ENCODE peak calls at places on chromosome 14, in eight cellular contexts. X is fibroblast of lung, J is upper lobe of left lung, K is left lung, Q is pancreas, O is K562, T is WERI-Rb-1, A is HepG2. G is an unnamed sample. For H3K9me3 and H3K36me3, the result is how much of the 10 kb centered on the place peaks cover.

GRCh38 chr14:21506557-21506956 is 4.6 kb downstream of the METTL3 start:
- DNase-seq in J (no peak), Q (no peak), O (no peak), A (no peak), X (no peak), K (no peak), T (no peak), G (no peak)

GRCh38 chr14:101480022-101480746 is 81.1 kb upstream of the DIO3 start:
- DNase-seq in Q (peak), X (no peak), K (no peak), O (no peak), T (peak), J (no peak), A (no peak), G (no peak)

GRCh38 chr14:65840118-65840751 is 427.7 kb downstream of the FUT8 start:
- DNase-seq in X (no peak), O (peak), A (no peak), Q (no peak), J (no peak), K (peak), T (no peak), G (no peak)

GRCh38 chr14:33369972-33370371 is 431.3 kb downstream of the NPAS3 start:
- DNase-seq in X (no peak), O (no peak), K (no peak), Q (no peak), A (no peak), J (no peak), T (no peak), G (no peak)

GRCh38 chr14:62162998-62163589 is 400.9 kb downstream of the SNAPC1 start:
- DNase-seq in Q (no peak), O (peak), J (no peak), A (peak), X (peak), T (peak), K (no peak), G (no peak)

GRCh38 chr14:23297096-23297495 is 5.6 kb downstream of the PPP1R3E start:
- DNase-seq in K (no peak), J (no peak), X (no peak), Q (no peak), O (no peak), T (no peak), A (no peak), G (no peak)

GRCh38 chr14:45787167-45787566 is 534.2 kb upstream of the MIS18BP1 start:
- DNase-seq in A (no peak), X (no peak), J (no peak), K (no peak), Q (no peak), T (no peak), O (no peak), G (no peak)

GRCh38 chr14:102927346-102927877 is 4.9 kb downstream of the AMN start:
- DNase-seq in T (no peak), K (peak), Q (peak), X (no peak), A (no peak), O (no peak), J (peak), G (no peak)

GRCh38 chr14:66281036-66281776 is 205.0 kb upstream of the CCDC196 start:
- DNase-seq in T (peak), J (no peak), X (no peak), O (no peak), A (no peak), Q (no peak), K (no peak), G (no peak)

DNA sequence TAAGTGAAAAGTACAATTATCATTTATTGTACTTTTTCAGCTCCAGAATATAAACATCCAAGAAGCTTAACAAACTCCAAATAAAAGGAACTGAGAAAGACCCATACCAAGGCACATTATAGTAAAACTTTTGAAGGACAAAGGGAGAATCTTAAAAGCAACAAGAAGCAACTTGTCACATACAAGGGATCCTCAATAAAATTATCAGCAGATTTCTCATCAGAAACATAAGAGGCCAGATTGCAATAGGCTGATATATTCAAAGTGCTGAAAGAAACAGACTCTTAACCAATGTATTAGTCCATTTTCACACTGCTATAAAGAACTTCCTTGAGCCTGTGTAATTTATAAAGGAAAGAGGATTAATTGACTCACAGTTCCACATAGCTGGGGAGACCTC is 48.3 kb downstream of the TTC7B start:
- DNase-seq in Q (no peak), J (no peak), A (no peak), O (no peak), K (no peak), T (no peak), X (no peak), G (no peak)
- H3K9me3 ChIP-seq in Q (under half), J (under half), A (under half), O (under half), K (under half), T (under half), X (under half), G (under half)

GRCh38 chr14:74988131-74988530 is 14.6 kb upstream of the EIF2B2 start:
- DNase-seq in T (no peak), O (no peak), Q (no peak), X (no peak), K (no peak), J (no peak), A (no peak), G (no peak)
- H3K36me3 ChIP-seq in T (under half), O (under half), Q (under half), X (under half), K (under half), J (under half), A (under half), G (under half)

GRCh38 chr14:96105921-96106441 is 66.8 kb downstream of the C14orf132 start:
- DNase-seq in K (peak), X (peak), A (no peak), O (no peak), T (no peak), J (peak), Q (no peak), G (no peak)
- H3K27ac ChIP-seq in K (no peak), X (no peak), A (no peak), O (no peak), T (no peak), J (no peak), Q (no peak), G (no peak)

GRCh38 chr14:104395276-104395675 is 184.3 kb upstream of the C14orf180 start:
- DNase-seq in J (no peak), T (no peak), X (no peak), O (no peak), A (no peak), K (no peak), Q (no peak), G (no peak)
- H3K9me3 ChIP-seq in J (under half), T (under half), X (under half), O (under half), A (under half), K (under half), Q (under half), G (under half)

DNA sequence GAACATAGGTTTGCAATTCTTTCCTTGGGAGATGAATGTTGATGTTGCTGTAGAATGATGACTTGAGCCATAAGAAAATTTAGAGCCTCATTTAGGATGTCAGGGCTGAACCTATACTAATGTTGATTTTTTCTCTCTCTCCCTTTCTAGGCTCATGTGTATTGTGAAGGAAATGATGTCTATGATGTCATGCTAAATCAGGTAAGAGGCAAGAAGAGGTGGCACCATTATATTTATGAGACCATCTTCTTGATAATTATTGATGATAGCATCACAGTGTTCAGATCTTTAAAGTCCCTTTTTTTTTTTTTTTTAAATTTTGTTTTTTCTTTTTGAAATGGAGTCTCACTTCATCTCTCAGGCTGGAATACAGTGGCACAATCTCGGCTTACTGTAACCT is 3.3 kb downstream of the PARP2 start:
- DNase-seq in K (no peak), X (no peak), Q (no peak), J (no peak), A (no peak), O (no peak), T (no peak), G (no peak)
- H3K36me3 ChIP-seq in K (half or more), X (under half), Q (under half), J (under half), A (under half), O (under half), T (half or more), G (under half)

GRCh38 chr14:76946753-76947077 is 81.8 kb downstream of the IRF2BPL start:
- DNase-seq in O (no peak), A (no peak), K (no peak), Q (no peak), X (no peak), T (no peak), J (no peak), G (no peak)
- H3K27ac ChIP-seq in O (peak), A (no peak), K (peak), Q (peak), X (peak), T (peak), J (peak), G (peak)

DNA sequence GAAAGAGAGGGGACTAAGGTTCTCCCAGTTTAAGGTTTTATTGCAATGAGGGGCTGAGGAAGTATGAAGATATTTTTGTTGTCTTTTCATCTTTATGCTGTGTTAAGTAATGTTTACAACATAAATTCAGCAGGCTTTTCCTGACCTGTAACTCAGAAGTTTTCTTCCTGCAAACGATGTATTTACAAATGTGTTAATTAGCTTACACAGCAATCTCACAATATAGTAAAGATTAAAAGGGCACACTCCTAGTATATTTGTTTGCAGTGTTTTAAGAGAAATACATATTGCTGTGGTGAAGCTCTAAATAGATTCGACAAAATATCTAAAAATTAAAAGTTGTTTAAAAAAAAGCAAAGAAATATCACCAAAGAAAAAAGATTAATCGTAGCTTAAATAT is 55.7 kb downstream of the OR11H12 start:
- DNase-seq in A (no peak), J (no peak), X (no peak), T (no peak), O (no peak), Q (no peak), K (no peak), G (no peak)
- H3K9me3 ChIP-seq in A (under half), J (under half), X (under half), T (under half), O (under half), Q (under half), K (under half), G (under half)

GRCh38 chr14:82511399-82511798 is 977.7 kb upstream of the SEL1L start:
- DNase-seq in O (no peak), X (no peak), Q (no peak), A (no peak), J (no peak), K (no peak), T (no peak), G (no peak)
- H3K36me3 ChIP-seq in O (under half), X (under half), Q (under half), A (under half), J (under half), K (under half), T (under half), G (under half)

GRCh38 chr14:59028476-59029202 is 159.8 kb upstream of the DAAM1 start:
- DNase-seq in K (peak), X (peak), Q (peak), J (no peak), T (peak), A (peak), O (peak), G (no peak)
- H3K27ac ChIP-seq in K (no peak), X (no peak), Q (no peak), J (no peak), T (no peak), A (no peak), O (no peak), G (no peak)

GRCh38 chr14:96246535-96246839 is 9.5 kb upstream of the BDKRB1 start:
- DNase-seq in O (no peak), J (no peak), T (no peak), A (no peak), Q (no peak), K (no peak), X (peak), G (no peak)
- H3K9me3 ChIP-seq in O (under half), J (under half), T (under half), A (under half), Q (under half), K (under half), X (under half), G (under half)